ENCODE peak calls at places on chromosome 12, in ten cellular contexts. One of them, this sample, is unnamed.

GRCh38 chr12:48072266-48072665 is 33.6 kb downstream of the SENP1 start:
- DNase-seq in HCT116: no peak
- DNase-seq in psoas muscle: no peak
- DNase-seq in neural progenitor cell: no peak
- DNase-seq in upper lobe of right lung: no peak
- DNase-seq in cardiac muscle cell: no peak
- DNase-seq in aorta: no peak
- DNase-seq in astrocyte of the spinal cord: no peak
- DNase-seq in right cardiac atrium: no peak
- DNase-seq in CD8-positive, alpha-beta T cell: no peak
- DNase-seq in this sample: no peak

GRCh38 chr12:121494093-121494787 is 86.6 kb downstream of the KDM2B start:
- DNase-seq in right cardiac atrium: peak
- DNase-seq in aorta: peak
- DNase-seq in cardiac muscle cell: peak
- DNase-seq in CD8-positive, alpha-beta T cell: peak
- DNase-seq in psoas muscle: peak
- DNase-seq in astrocyte of the spinal cord: no peak
- DNase-seq in upper lobe of right lung: peak
- DNase-seq in HCT116: peak
- DNase-seq in neural progenitor cell: peak
- DNase-seq in this sample: peak

GRCh38 chr12:64883264-64884163 is 59.1 kb downstream of the TBC1D30 start:
- DNase-seq in astrocyte of the spinal cord: no peak
- DNase-seq in neural progenitor cell: peak
- DNase-seq in upper lobe of right lung: no peak
- DNase-seq in aorta: no peak
- DNase-seq in right cardiac atrium: no peak
- DNase-seq in CD8-positive, alpha-beta T cell: no peak
- DNase-seq in cardiac muscle cell: peak
- DNase-seq in psoas muscle: no peak
- DNase-seq in HCT116: no peak
- DNase-seq in this sample: no peak

GRCh38 chr12:79174656-79175055 is 310.1 kb downstream of the SYT1 start:
- DNase-seq in neural progenitor cell: no peak
- DNase-seq in cardiac muscle cell: peak
- DNase-seq in upper lobe of right lung: no peak
- DNase-seq in astrocyte of the spinal cord: peak
- DNase-seq in psoas muscle: no peak
- DNase-seq in HCT116: peak
- DNase-seq in CD8-positive, alpha-beta T cell: no peak
- DNase-seq in right cardiac atrium: no peak
- DNase-seq in aorta: no peak
- DNase-seq in this sample: no peak

GRCh38 chr12:106248177-106248848 is 493 bp upstream of the CKAP4 start:
- DNase-seq in CD8-positive, alpha-beta T cell: no peak
- DNase-seq in cardiac muscle cell: peak
- DNase-seq in neural progenitor cell: peak
- DNase-seq in right cardiac atrium: peak
- DNase-seq in aorta: peak
- DNase-seq in upper lobe of right lung: peak
- DNase-seq in astrocyte of the spinal cord: peak
- DNase-seq in HCT116: no peak
- DNase-seq in psoas muscle: peak
- DNase-seq in this sample: no peak

GRCh38 chr12:24798335-24798734 is 150.6 kb downstream of the BCAT1 start:
- DNase-seq in psoas muscle: no peak
- DNase-seq in aorta: no peak
- DNase-seq in cardiac muscle cell: no peak
- DNase-seq in HCT116: no peak
- DNase-seq in astrocyte of the spinal cord: no peak
- DNase-seq in right cardiac atrium: no peak
- DNase-seq in CD8-positive, alpha-beta T cell: no peak
- DNase-seq in neural progenitor cell: no peak
- DNase-seq in upper lobe of right lung: no peak
- DNase-seq in this sample: no peak

GRCh38 chr12:75908961-75909699 is 122.4 kb downstream of the PHLDA1 start:
- DNase-seq in upper lobe of right lung: no peak
- DNase-seq in cardiac muscle cell: no peak
- DNase-seq in psoas muscle: peak
- DNase-seq in astrocyte of the spinal cord: peak
- DNase-seq in right cardiac atrium: peak
- DNase-seq in HCT116: no peak
- DNase-seq in CD8-positive, alpha-beta T cell: no peak
- DNase-seq in neural progenitor cell: no peak
- DNase-seq in aorta: peak
- DNase-seq in this sample: peak

GRCh38 chr12:27870939-27871338 is 90.9 kb upstream of the MANSC4 start:
- DNase-seq in HCT116: no peak
- DNase-seq in astrocyte of the spinal cord: peak
- DNase-seq in right cardiac atrium: no peak
- DNase-seq in aorta: no peak
- DNase-seq in CD8-positive, alpha-beta T cell: no peak
- DNase-seq in psoas muscle: no peak
- DNase-seq in upper lobe of right lung: no peak
- DNase-seq in neural progenitor cell: no peak
- DNase-seq in cardiac muscle cell: no peak
- DNase-seq in this sample: peak

GRCh38 chr12:107131832-107132616 is 38.7 kb upstream of the CRY1 start:
- DNase-seq in upper lobe of right lung: no peak
- DNase-seq in astrocyte of the spinal cord: peak
- DNase-seq in HCT116: peak
- DNase-seq in cardiac muscle cell: peak
- DNase-seq in aorta: no peak
- DNase-seq in neural progenitor cell: peak
- DNase-seq in right cardiac atrium: no peak
- DNase-seq in CD8-positive, alpha-beta T cell: no peak
- DNase-seq in psoas muscle: no peak
- DNase-seq in this sample: peak

GRCh38 chr12:131194166-131194565 is 240.5 kb downstream of the ADGRD1 start:
- DNase-seq in right cardiac atrium: no peak
- DNase-seq in neural progenitor cell: no peak
- DNase-seq in HCT116: peak
- DNase-seq in cardiac muscle cell: no peak
- DNase-seq in astrocyte of the spinal cord: no peak
- DNase-seq in upper lobe of right lung: peak
- DNase-seq in aorta: no peak
- DNase-seq in psoas muscle: no peak
- DNase-seq in CD8-positive, alpha-beta T cell: no peak
- DNase-seq in this sample: no peak

GRCh38 chr12:3364226-3364625 is 126.8 kb upstream of the PRMT8 start:
- DNase-seq in neural progenitor cell: no peak
- DNase-seq in astrocyte of the spinal cord: no peak
- DNase-seq in cardiac muscle cell: no peak
- DNase-seq in aorta: no peak
- DNase-seq in right cardiac atrium: no peak
- DNase-seq in CD8-positive, alpha-beta T cell: no peak
- DNase-seq in HCT116: no peak
- DNase-seq in upper lobe of right lung: no peak
- DNase-seq in psoas muscle: no peak
- DNase-seq in this sample: no peak

GRCh38 chr12:57888407-57889157 is 42.1 kb upstream of the CTDSP2 start:
- DNase-seq in right cardiac atrium: peak
- DNase-seq in astrocyte of the spinal cord: peak
- DNase-seq in cardiac muscle cell: no peak
- DNase-seq in aorta: peak
- DNase-seq in psoas muscle: peak
- DNase-seq in neural progenitor cell: peak
- DNase-seq in CD8-positive, alpha-beta T cell: no peak
- DNase-seq in HCT116: no peak
- DNase-seq in upper lobe of right lung: peak
- DNase-seq in this sample: no peak

GRCh38 chr12:59317598-59317997 is 278.2 kb upstream of the SLC16A7 start:
- DNase-seq in neural progenitor cell: no peak
- DNase-seq in aorta: no peak
- DNase-seq in CD8-positive, alpha-beta T cell: no peak
- DNase-seq in psoas muscle: no peak
- DNase-seq in right cardiac atrium: no peak
- DNase-seq in HCT116: no peak
- DNase-seq in cardiac muscle cell: no peak
- DNase-seq in astrocyte of the spinal cord: no peak
- DNase-seq in upper lobe of right lung: no peak
- DNase-seq in this sample: no peak

GRCh38 chr12:22715254-22715653 is 90.3 kb downstream of the ETNK1 start:
- DNase-seq in astrocyte of the spinal cord: no peak
- DNase-seq in aorta: no peak
- DNase-seq in CD8-positive, alpha-beta T cell: no peak
- DNase-seq in right cardiac atrium: no peak
- DNase-seq in HCT116: no peak
- DNase-seq in cardiac muscle cell: no peak
- DNase-seq in upper lobe of right lung: no peak
- DNase-seq in psoas muscle: no peak
- DNase-seq in neural progenitor cell: no peak
- DNase-seq in this sample: no peak

GRCh38 chr12:22712083-22712482 is 87.1 kb downstream of the ETNK1 start:
- DNase-seq in HCT116: no peak
- DNase-seq in cardiac muscle cell: no peak
- DNase-seq in aorta: no peak
- DNase-seq in right cardiac atrium: no peak
- DNase-seq in psoas muscle: no peak
- DNase-seq in neural progenitor cell: no peak
- DNase-seq in astrocyte of the spinal cord: no peak
- DNase-seq in upper lobe of right lung: no peak
- DNase-seq in CD8-positive, alpha-beta T cell: no peak
- DNase-seq in this sample: no peak

DNA sequence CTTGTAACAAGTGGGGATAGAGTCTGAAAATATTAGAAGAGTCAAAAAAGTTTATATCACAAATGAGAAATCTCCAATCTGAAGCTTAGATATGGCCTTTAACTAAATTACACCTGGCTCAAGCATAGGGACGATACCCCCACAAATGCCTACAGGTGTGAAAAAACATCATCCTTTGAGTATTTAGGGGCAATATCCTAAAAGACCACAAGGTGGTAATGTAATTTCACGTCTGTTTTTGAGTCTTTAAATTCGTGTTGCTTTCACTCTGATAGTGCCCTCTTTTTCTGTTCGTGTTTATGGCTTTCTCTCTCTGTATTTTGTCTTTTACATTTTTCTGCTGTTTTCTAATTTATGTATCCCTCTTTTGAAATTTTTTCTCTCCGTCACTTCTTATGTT is 84.3 kb downstream of the ETNK1 start:
- DNase-seq in right cardiac atrium: no peak
- DNase-seq in HCT116: peak
- DNase-seq in astrocyte of the spinal cord: peak
- DNase-seq in upper lobe of right lung: no peak
- DNase-seq in psoas muscle: no peak
- DNase-seq in aorta: no peak
- DNase-seq in CD8-positive, alpha-beta T cell: no peak
- DNase-seq in neural progenitor cell: peak
- DNase-seq in cardiac muscle cell: peak
- DNase-seq in this sample: no peak
- H3K4me3 ChIP-seq in right cardiac atrium: no peak
- H3K4me3 ChIP-seq in HCT116: no peak
- H3K4me3 ChIP-seq in astrocyte of the spinal cord: no peak
- H3K4me3 ChIP-seq in upper lobe of right lung: no peak
- H3K4me3 ChIP-seq in psoas muscle: no peak
- H3K4me3 ChIP-seq in aorta: no peak
- H3K4me3 ChIP-seq in CD8-positive, alpha-beta T cell: no peak
- H3K4me3 ChIP-seq in neural progenitor cell: no peak
- H3K4me3 ChIP-seq in cardiac muscle cell: no peak
- H3K4me3 ChIP-seq in this sample: no peak

GRCh38 chr12:41011939-41012338 is 176.2 kb upstream of the PDZRN4 start:
- DNase-seq in psoas muscle: no peak
- DNase-seq in cardiac muscle cell: no peak
- DNase-seq in HCT116: no peak
- DNase-seq in right cardiac atrium: no peak
- DNase-seq in astrocyte of the spinal cord: no peak
- DNase-seq in upper lobe of right lung: no peak
- DNase-seq in aorta: no peak
- DNase-seq in CD8-positive, alpha-beta T cell: no peak
- DNase-seq in neural progenitor cell: no peak
- DNase-seq in this sample: no peak
- H3K4me3 ChIP-seq in psoas muscle: no peak
- H3K4me3 ChIP-seq in cardiac muscle cell: no peak
- H3K4me3 ChIP-seq in HCT116: no peak
- H3K4me3 ChIP-seq in right cardiac atrium: no peak
- H3K4me3 ChIP-seq in astrocyte of the spinal cord: no peak
- H3K4me3 ChIP-seq in upper lobe of right lung: no peak
- H3K4me3 ChIP-seq in aorta: no peak
- H3K4me3 ChIP-seq in CD8-positive, alpha-beta T cell: no peak
- H3K4me3 ChIP-seq in neural progenitor cell: no peak
- H3K4me3 ChIP-seq in this sample: no peak

GRCh38 chr12:30753761-30754382 is 879 bp downstream of the CAPRIN2 start:
- DNase-seq in aorta: no peak
- DNase-seq in astrocyte of the spinal cord: peak
- DNase-seq in psoas muscle: no peak
- DNase-seq in right cardiac atrium: no peak
- DNase-seq in cardiac muscle cell: no peak
- DNase-seq in upper lobe of right lung: no peak
- DNase-seq in HCT116: no peak
- DNase-seq in neural progenitor cell: peak
- DNase-seq in CD8-positive, alpha-beta T cell: no peak
- DNase-seq in this sample: no peak
- H3K4me3 ChIP-seq in aorta: peak
- H3K4me3 ChIP-seq in astrocyte of the spinal cord: peak
- H3K4me3 ChIP-seq in psoas muscle: peak
- H3K4me3 ChIP-seq in right cardiac atrium: peak
- H3K4me3 ChIP-seq in cardiac muscle cell: peak
- H3K4me3 ChIP-seq in upper lobe of right lung: peak
- H3K4me3 ChIP-seq in HCT116: peak
- H3K4me3 ChIP-seq in neural progenitor cell: peak
- H3K4me3 ChIP-seq in CD8-positive, alpha-beta T cell: peak
- H3K4me3 ChIP-seq in this sample: peak

GRCh38 chr12:6338955-6339761 is 2.7 kb downstream of the TNFRSF1A start:
- DNase-seq in neural progenitor cell: no peak
- DNase-seq in right cardiac atrium: no peak
- DNase-seq in HCT116: no peak
- DNase-seq in cardiac muscle cell: no peak
- DNase-seq in aorta: no peak
- DNase-seq in CD8-positive, alpha-beta T cell: no peak
- DNase-seq in astrocyte of the spinal cord: no peak
- DNase-seq in upper lobe of right lung: no peak
- DNase-seq in psoas muscle: no peak
- DNase-seq in this sample: no peak
- H3K4me3 ChIP-seq in neural progenitor cell: no peak
- H3K4me3 ChIP-seq in right cardiac atrium: peak
- H3K4me3 ChIP-seq in HCT116: peak
- H3K4me3 ChIP-seq in cardiac muscle cell: no peak
- H3K4me3 ChIP-seq in aorta: peak
- H3K4me3 ChIP-seq in CD8-positive, alpha-beta T cell: peak
- H3K4me3 ChIP-seq in astrocyte of the spinal cord: peak
- H3K4me3 ChIP-seq in upper lobe of right lung: peak
- H3K4me3 ChIP-seq in psoas muscle: peak
- H3K4me3 ChIP-seq in this sample: peak

DNA sequence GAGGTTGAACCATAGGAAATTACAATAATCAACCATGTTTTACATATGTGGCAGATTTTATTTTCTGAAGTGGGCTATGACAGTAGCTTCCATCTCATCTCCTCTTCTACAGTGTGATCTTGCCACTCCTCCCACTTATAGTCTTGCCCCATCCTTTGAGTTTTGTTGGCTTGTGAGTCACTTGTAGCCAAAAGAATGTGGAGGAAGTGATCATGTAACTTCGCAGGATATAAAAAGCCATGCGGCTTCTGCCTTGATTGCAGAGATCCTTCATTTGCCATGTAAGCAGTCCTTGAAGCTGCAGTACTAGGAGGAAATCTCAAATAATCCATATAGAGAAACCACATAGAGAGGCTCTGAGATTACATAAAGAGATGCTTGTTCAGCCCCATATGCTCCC is 13.7 kb upstream of the ZNF84 start:
- DNase-seq in cardiac muscle cell: no peak
- DNase-seq in right cardiac atrium: no peak
- DNase-seq in upper lobe of right lung: no peak
- DNase-seq in CD8-positive, alpha-beta T cell: no peak
- DNase-seq in astrocyte of the spinal cord: no peak
- DNase-seq in neural progenitor cell: no peak
- DNase-seq in aorta: no peak
- DNase-seq in HCT116: no peak
- DNase-seq in psoas muscle: no peak
- DNase-seq in this sample: no peak
- H3K4me3 ChIP-seq in cardiac muscle cell: no peak
- H3K4me3 ChIP-seq in right cardiac atrium: no peak
- H3K4me3 ChIP-seq in upper lobe of right lung: no peak
- H3K4me3 ChIP-seq in CD8-positive, alpha-beta T cell: no peak
- H3K4me3 ChIP-seq in astrocyte of the spinal cord: no peak
- H3K4me3 ChIP-seq in neural progenitor cell: no peak
- H3K4me3 ChIP-seq in aorta: no peak
- H3K4me3 ChIP-seq in HCT116: no peak
- H3K4me3 ChIP-seq in psoas muscle: no peak
- H3K4me3 ChIP-seq in this sample: no peak

This sample was measured in AG04450.